ENCODE peak calls at places on chromosome 13, in four cellular contexts. U is fibroblast of mammary gland, D is esophagus muscularis mucosa, T is AG09309. B is an unnamed sample.

GRCh38 chr13:93915269-93915809 is 564.1 kb downstream of the DCT start:
- DNase-seq in D (no peak), T (no peak), U (peak; percentile 72), B (no peak)

GRCh38 chr13:26222523-26223046 is 471 bp upstream of the RNF6 start:
- DNase-seq in T (no peak), U (no peak), D (no peak), B (no peak)

GRCh38 chr13:43864921-43865320 is 14.6 kb downstream of the CCDC122 start:
- DNase-seq in T (no peak), D (no peak), U (no peak), B (no peak)

GRCh38 chr13:73767747-73768315 is 366.4 kb downstream of the KLF12 start:
- DNase-seq in U (no peak), D (no peak), T (no peak), B (peak; percentile 10)

GRCh38 chr13:20972731-20973130 is 70.2 kb upstream of the XPO4 start:
- DNase-seq in U (no peak), D (no peak), T (no peak), B (no peak)

GRCh38 chr13:77857810-77858209 is 60.8 kb downstream of the EDNRB start:
- DNase-seq in D (no peak), U (peak; percentile 52), T (no peak), B (no peak)

GRCh38 chr13:105116966-105117365 is 1418.5 kb downstream of the EFNB2 start:
- DNase-seq in U (no peak), T (no peak), D (no peak), B (no peak)

GRCh38 chr13:80828759-80829158 is 487.8 kb upstream of the SPRY2 start:
- DNase-seq in D (no peak), T (no peak), U (no peak), B (no peak)

GRCh38 chr13:25384747-25385270 is 13.0 kb downstream of the ATP8A2 start:
- DNase-seq in T (no peak), U (no peak), D (no peak), B (no peak)

DNA sequence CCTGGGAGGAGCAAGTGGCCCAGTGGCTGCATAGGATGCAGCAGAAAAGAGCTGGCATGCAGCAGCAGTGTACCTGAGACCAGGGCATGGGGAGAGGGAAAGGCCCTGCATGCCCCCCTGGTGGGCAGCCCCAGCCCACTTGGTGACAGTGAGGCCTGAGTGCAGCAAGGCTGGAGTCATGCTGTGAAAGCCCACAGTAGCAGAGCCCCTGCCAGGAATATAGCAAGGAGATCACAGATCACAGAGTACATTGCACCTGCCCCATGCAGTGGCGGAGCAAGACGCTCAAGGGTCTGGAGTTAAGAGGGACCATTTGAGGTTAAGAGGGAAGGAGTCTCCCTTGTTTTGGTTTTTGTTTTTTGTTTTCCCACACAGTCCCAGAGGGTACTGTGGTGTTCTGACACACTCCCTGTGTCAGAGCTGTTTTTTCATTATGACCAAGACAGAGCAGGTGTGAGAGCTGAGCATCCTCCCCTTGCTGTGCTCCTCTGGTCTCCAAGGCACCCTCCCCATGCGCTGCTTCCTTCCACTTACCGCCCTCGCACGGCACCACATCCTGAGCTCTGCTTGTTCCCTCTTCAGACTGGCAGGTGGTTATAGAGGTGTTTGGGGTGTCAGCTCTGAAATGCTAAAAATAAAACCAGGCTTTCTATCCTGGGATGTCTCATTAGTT is 85.0 kb upstream of the UBL3 start:
- DNase-seq in U (no peak), T (no peak), D (no peak), B (no peak)
- H3K4me3 ChIP-seq in U (no peak overlapping the region), T (no peak overlapping the region), D (no peak overlapping the region), B (no peak overlapping the region)

GRCh38 chr13:88434953-88435352 is 763.8 kb downstream of the SLITRK5 start:
- DNase-seq in T (no peak), D (no peak), U (no peak), B (no peak)

GRCh38 chr13:88424463-88424862 is 753.3 kb downstream of the SLITRK5 start:
- DNase-seq in U (no peak), D (no peak), T (no peak), B (no peak)

GRCh38 chr13:88429862-88430261 is 758.7 kb downstream of the SLITRK5 start:
- DNase-seq in T (no peak), D (no peak), U (no peak), B (no peak)
- TF ChIP-seq CTCF in T (no peak), D (no peak), U (no peak), B (no peak)

DNA sequence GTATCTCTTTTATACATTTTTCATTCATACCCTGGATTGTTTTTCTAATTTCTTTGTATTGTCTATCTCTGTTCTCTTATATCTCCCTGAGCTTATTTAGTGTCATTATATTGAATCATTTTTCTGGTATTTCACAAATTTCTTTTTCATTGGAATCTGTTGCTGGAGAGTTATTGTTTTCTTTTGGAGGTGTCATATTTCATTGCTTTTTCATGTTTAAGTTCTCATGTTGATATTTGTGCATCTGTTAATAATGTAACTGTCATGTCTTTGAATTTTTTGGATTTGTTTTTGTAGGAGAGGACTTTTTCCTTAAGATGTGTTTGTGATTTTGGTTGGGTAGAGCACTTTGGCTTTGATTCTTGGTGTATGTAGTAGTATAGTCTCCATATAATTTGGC is 64.0 kb downstream of the DNAJC3 start:
- DNase-seq in T (no peak), D (no peak), U (no peak), B (no peak)
- H3K4me3 ChIP-seq in T (no peak overlapping the region), D (no peak overlapping the region), U (no peak overlapping the region), B (no peak overlapping the region)

GRCh38 chr13:83007226-83007625 is 875.0 kb downstream of the SLITRK1 start:
- DNase-seq in D (no peak), T (no peak), U (no peak), B (no peak)
- TF ChIP-seq CTCF in D (no peak), T (no peak), U (no peak), B (no peak)

DNA sequence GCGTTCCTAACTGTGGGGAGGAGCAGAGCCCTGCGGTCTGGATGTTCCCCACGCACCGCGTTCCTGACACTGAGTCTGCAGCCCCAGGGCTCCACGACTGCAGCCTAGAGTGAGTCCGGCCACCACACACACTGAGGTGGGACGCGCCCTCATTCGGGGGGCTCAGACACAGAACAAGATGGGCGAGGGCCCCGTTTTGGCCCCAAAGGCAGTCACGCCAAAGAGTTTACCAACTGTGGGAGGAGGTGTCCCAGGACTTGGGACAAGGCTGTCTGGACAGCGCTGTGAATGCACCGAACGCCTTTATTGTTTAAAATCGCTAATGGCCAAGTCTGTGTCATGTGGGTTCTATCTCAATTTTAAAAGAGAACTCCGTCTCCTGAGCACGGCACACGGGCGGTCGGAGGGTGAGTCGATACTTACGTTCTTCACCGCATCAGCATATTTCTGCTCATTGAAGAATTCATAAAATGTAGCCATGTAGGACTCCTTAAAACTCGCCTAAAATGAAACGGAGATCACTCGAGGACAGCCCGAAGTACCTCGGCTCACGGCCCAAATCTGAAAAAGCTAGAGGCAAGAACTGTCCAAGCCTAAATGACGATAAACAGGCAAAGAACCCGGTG is 35.2 kb upstream of the C13orf46 start:
- DNase-seq in T (no peak), D (no peak), U (no peak), B (no peak)
- H3K4me3 ChIP-seq in T (no peak overlapping the region), D (no peak overlapping the region), U (no peak overlapping the region), B (no peak overlapping the region)

GRCh38 chr13:108508263-108508662 is 121.1 kb upstream of the MYO16 start:
- DNase-seq in D (no peak), U (peak; percentile 30), T (no peak), B (no peak)
- TF ChIP-seq CTCF in D (peak; percentile 23), U (peak; percentile 53), T (no peak), B (peak; percentile 82)

GRCh38 chr13:50894042-50894441 is 15.5 kb upstream of the RNASEH2B start:
- DNase-seq in D (no peak), T (no peak), U (no peak), B (no peak)
- H3K4me3 ChIP-seq in D (no peak overlapping the region), T (no peak overlapping the region), U (no peak overlapping the region), B (no peak overlapping the region)

DNA sequence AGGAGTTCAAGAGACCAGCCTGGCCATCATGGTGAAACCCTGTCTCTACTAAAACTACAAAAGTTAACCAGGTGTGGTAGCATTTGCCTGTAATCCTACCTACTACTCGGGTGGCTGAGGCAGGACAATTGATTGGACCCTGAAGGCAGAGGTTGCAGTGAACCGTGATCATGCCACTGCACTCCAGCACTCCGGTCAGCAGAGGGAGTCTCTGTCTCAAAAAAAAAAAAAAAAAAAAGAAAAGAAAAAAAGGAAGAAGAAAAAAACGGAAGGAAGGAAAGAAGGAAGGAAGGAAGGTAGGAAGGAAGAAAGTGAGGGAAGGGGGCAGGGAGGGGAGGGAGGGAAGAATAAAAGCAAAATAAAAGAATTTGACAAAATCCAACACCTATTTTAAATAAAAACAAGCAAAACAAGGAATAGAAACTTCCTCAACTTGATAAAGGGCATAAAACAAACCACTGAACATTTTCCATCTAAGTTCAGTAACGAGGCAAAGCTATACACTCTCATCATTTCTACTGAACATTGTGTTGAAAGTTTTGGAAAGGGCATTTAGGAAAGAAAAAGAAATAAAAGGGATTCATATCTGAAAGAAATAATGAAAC is 411.6 kb upstream of the SLITRK5 start:
- DNase-seq in T (no peak), D (no peak), U (no peak), B (no peak)
- TF ChIP-seq CTCF in T (no peak), D (no peak), U (no peak), B (peak; percentile 57)

GRCh38 chr13:34155931-34156607 is 338.1 kb downstream of the RFC3 start:
- DNase-seq in D (no peak), T (no peak), U (peak; percentile 39), B (peak; percentile 95)

GRCh38 chr13:34151885-34152284 is 333.9 kb downstream of the RFC3 start:
- DNase-seq in D (no peak), U (no peak), T (no peak), B (no peak)

GRCh38 chr13:34152996-34153395 is 335.0 kb downstream of the RFC3 start:
- DNase-seq in D (no peak), T (no peak), U (no peak), B (no peak)

GRCh38 chr13:34152409-34152808 is 334.5 kb downstream of the RFC3 start:
- DNase-seq in D (no peak), T (no peak), U (no peak), B (no peak)

GRCh38 chr13:34153428-34154180 is 335.7 kb downstream of the RFC3 start:
- DNase-seq in U (no peak), D (no peak), T (no peak), B (peak; percentile 91)
- H3K4me3 ChIP-seq in U (no peak overlapping the region), D (no peak overlapping the region), T (no peak overlapping the region), B (peak overlapping the region; percentile 5)

DNA sequence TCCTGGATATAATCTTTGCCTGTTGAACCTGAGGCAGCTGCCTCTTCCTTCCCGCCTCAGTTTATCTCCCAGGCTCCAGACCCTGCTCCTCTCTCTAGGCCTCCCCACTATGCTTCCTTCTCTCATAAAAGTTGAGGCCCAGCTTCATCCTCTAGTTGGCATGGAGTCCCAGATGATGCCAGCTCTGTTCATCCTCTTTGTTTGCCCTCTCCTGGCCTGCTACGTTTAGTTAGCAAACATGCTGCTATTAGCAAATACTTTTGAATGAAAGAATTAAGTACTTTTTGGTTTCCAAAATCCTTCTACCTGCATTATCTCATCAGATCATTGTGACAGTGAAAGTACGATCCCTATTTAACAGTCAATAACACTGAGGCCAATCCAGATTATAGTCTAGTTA is 472.5 kb downstream of the COG6 start:
- DNase-seq in D (no peak), U (no peak), T (no peak), B (no peak)
- TF ChIP-seq CTCF in D (no peak), U (no peak), T (no peak), B (no peak)